ENCODE peak calls at places on chromosome X, in four cellular contexts. A, R, K and J are unnamed samples.

GRCh38 chrX:64853424-64853823 is 122.8 kb downstream of the ZC4H2 start:
- DNase-seq in A (no peak), R (no peak), K (no peak), J (no peak)

GRCh38 chrX:115348440-115349225 is 59.1 kb downstream of the LUZP4 start:
- DNase-seq in A (no peak), R (no peak), K (no peak), J (no peak)

GRCh38 chrX:34893741-34894140 is 48.9 kb upstream of the FAM47B start:
- DNase-seq in A (no peak), R (no peak), K (no peak), J (peak; percentile 35)

GRCh38 chrX:152635941-152636340 is 1.8 kb upstream of the GABRQ start:
- DNase-seq in A (no peak), R (no peak), K (no peak), J (peak; percentile 66)

GRCh38 chrX:44705817-44706551 is 137.8 kb upstream of the DUSP21 start:
- DNase-seq in A (no peak), R (no peak), K (peak; percentile 0), J (no peak)

GRCh38 chrX:94831364-94831763 is 1157.4 kb downstream of the FAM133A start:
- DNase-seq in A (no peak), R (no peak), K (no peak), J (peak; percentile 36)

GRCh38 chrX:126165721-126166401 is at the start of gene DCAF12L2:
- DNase-seq in A (peak; percentile 27), R (no peak), K (no peak), J (no peak)

GRCh38 chrX:17859609-17860178 is 1.4 kb downstream of the RAI2 start:
- DNase-seq in A (peak; percentile 23), R (no peak), K (no peak), J (no peak)

GRCh38 chrX:2917767-2918166 is 11.4 kb downstream of the ARSD start:
- DNase-seq in A (no peak), R (no peak), K (no peak), J (no peak)

GRCh38 chrX:118627084-118627758 is 100.2 kb upstream of the IL13RA1 start:
- DNase-seq in A (no peak), R (no peak), K (no peak), J (peak; percentile 51)

GRCh38 chrX:120726294-120726693 is 96.4 kb upstream of the C1GALT1C1 start:
- DNase-seq in A (no peak), R (no peak), K (no peak), J (no peak)

GRCh38 chrX:46803140-46803539 is 33.7 kb upstream of the RP2 start:
- DNase-seq in A (no peak), R (no peak), K (no peak), J (peak; percentile 37)
- TF ChIP-seq CTCF in A (no peak), R (no peak), K (no peak), J (peak; percentile 33)

GRCh38 chrX:112510629-112511028 is 169.1 kb downstream of the LHFPL1 start:
- DNase-seq in A (no peak), R (no peak), K (no peak), J (no peak)
- TF ChIP-seq CTCF in A (no peak), R (no peak), K (no peak), J (no peak)

DNA sequence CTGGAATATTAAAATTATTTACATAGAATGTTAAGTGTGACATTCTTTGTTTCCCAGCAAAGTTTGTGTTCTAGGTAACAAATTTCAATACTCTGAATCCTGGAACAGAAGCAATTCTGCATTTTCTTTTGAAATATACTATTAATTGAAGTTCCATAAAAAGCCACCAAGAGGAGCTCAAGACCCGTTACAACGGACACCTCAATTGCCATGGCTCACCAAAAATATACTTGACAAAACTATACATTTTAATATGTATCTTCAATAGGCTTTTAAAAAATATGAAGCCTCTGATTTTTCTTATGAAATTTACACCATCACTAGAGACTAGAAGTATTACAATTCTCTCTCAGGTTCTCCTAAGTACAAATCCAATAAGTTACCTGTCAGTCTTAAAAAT is 111.4 kb downstream of the NYX start:
- DNase-seq in A (no peak), R (no peak), K (no peak), J (peak; percentile 31)
- TF ChIP-seq CTCF in A (peak; percentile 27), R (peak; percentile 64), K (peak; percentile 4), J (peak; percentile 45)

DNA sequence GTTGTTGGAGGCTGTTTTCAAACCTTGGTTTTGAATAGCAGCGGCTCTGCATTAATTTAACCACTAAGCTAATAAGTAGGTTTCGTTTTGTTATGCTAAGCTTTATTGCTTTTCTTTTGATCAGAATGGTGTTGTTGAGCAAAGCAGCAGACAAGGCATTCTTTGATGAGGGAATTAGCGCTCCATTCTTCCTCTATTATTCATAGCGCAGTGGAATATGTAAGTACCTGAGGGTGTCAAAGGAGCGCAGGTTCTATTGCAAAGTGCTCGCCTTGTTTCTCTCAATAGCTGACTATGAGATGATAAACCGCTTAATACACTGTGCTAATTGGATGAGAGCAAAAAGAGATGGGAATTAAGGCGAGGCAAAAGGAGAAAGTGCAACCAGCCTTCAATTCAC is 16.3 kb downstream of the ARX start:
- DNase-seq in A (no peak), R (no peak), K (no peak), J (no peak)
- TF ChIP-seq CTCF in A (no peak), R (no peak), K (no peak), J (no peak)